ENCODE peak calls at places on chromosomes 1 and 21, in six cellular contexts. Q is fibroblast of lung, N is HCT116, C is mammary epithelial cell, A is A673, D is PC-9. X is an unnamed sample. For H3K36me3, the result is how much of the 10 kb centered on the place peaks cover.

GRCh38 chr1:71037066-71037465 is 10.6 kb downstream of the PTGER3 start:
- DNase-seq in A (no peak), Q (no peak), N (no peak), D (no peak), C (no peak), X (no peak)

GRCh38 chr1:121458291-121459048 is 273.7 kb downstream of the SRGAP2C start:
- DNase-seq in Q (peak), D (no peak), A (no peak), N (no peak), C (no peak), X (peak)

GRCh38 chr1:59972216-59972924 is 45.8 kb upstream of the CYP2J2 start:
- DNase-seq in N (no peak), A (no peak), C (no peak), Q (peak), D (no peak), X (no peak)

GRCh38 chr1:157136133-157136532 is 2.1 kb downstream of the ETV3 start:
- DNase-seq in Q (no peak), N (no peak), D (no peak), A (no peak), C (peak), X (peak)

GRCh38 chr1:47399841-47400144 is 16.3 kb upstream of the FOXE3 start:
- DNase-seq in A (no peak), D (no peak), C (no peak), Q (no peak), N (no peak), X (no peak)

GRCh38 chr1:46039571-46040052 is 92.8 kb downstream of the PIK3R3 start:
- DNase-seq in N (no peak), D (peak), C (peak), A (peak), Q (peak), X (no peak)

GRCh38 chr21:34061983-34062382 is 11.4 kb upstream of the MRPS6 start:
- DNase-seq in D (no peak), A (peak), C (no peak), Q (peak), N (peak), X (no peak)

GRCh38 chr1:54499097-54500029 is 48.7 kb upstream of the ACOT11 start:
- DNase-seq in Q (peak), N (no peak), A (peak), C (peak), D (no peak), X (peak)

GRCh38 chr1:54416435-54416834 is 10.2 kb upstream of the SSBP3 start:
- DNase-seq in A (no peak), Q (no peak), C (no peak), D (no peak), N (no peak), X (no peak)

DNA sequence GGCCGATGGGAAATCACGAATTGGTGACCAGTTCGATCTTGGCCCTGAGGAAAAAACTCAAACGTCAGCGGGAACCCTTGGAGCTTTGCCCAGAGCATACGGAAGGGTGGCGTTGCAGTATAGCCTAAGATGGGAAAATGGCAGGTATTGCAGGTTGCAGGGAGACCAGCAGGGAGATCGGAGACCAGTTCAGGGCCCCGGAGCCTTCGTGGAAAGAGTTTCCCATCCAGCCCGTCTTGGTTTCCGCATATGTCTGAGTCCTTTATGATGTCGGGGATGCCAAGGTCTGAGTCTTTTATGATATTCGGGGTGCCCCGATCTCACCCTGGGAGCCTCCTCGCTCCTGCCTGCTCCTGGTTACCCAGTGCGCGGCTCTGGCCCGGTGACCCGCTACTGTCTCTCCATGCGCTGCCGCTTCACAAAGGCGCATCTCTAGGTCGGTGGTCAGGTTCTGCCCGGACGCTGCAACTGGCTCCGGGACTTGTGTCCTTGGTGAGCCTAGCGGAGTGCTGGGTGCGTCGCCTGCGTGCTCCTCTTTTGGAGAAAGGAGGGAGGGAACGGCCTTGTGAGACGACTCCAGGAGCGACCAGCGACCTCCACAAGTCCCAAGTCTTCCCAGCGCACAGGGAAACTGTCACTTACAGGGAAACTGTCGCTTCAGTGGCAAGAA is 94.2 kb downstream of the PRKAB2 start:
- DNase-seq in N (no peak), D (no peak), C (no peak), A (no peak), Q (no peak), X (no peak)
- TF ChIP-seq EZH2 in N (no peak), D (no peak), C (peak), A (no peak), Q (peak), X (no peak)

DNA sequence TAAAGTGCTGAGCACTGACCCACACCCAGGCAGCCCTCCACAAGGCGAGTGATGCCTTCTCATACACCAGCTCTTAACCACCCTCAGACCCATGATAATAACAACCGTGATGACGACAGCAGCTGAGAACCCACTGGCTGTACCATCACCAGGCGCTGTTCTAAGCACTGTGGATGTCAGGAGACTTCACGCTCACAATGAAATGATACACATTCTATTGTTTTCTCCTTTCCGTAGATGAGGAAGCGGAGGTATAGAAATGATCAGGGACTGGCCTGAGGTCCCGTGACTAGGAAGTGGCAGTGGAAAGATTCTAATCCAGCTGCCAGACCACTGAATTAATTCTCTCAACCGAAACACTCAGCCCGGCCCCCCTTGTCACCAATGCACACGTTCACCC is 32.6 kb downstream of the SDC3 start:
- DNase-seq in N (no peak), C (no peak), D (no peak), A (no peak), Q (no peak), X (no peak)
- H3K36me3 ChIP-seq in N (under half), C (under half), D (under half), A (under half), Q (under half), X (under half)

DNA sequence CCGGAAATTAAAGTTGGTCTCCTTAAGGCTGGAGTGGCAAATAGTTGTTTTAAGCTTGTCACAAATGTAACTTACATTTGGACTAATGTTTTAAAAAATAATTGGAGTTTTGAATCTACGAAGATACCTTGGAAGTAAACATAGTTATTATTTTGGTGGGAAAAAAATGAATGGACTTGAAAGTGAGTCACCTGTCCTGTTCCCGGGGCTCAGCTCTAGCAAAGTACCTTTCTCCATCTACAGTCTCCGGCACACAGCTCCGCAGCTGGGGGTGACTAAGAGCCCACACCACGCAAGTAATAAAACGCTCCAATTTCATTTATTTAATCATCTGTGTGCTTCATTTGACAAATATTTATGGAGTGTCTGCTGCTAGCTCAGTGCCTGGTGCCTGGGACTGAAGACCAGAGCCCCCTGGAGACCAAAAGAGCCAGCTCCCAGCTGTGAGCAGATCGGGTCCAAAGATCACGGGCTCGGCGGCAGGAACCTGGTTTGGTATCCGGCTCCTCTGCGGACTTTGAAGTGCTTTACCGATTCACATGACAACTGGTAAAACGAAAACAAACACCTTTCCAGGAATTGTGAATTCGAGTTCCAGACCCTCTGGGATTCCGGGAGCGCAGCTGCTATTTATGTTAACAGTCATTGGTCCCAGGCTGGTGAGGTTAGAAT is 1.7 kb upstream of the RIPK4 start:
- DNase-seq in C (peak), Q (peak), A (peak), N (peak), D (peak), X (no peak)
- TF ChIP-seq EZH2 in C (no peak), Q (no peak), A (no peak), N (no peak), D (no peak), X (no peak)

GRCh38 chr1:208240698-208241355 is 3.4 kb downstream of the PLXNA2 start:
- DNase-seq in A (no peak), D (no peak), N (no peak), C (no peak), Q (no peak), X (no peak)

GRCh38 chr1:208241541-208241940 is 2.6 kb downstream of the PLXNA2 start:
- DNase-seq in A (no peak), N (no peak), C (no peak), D (no peak), Q (no peak), X (no peak)

GRCh38 chr1:208237241-208237640 is 6.9 kb downstream of the PLXNA2 start:
- DNase-seq in N (no peak), Q (no peak), D (no peak), A (no peak), C (peak), X (no peak)

GRCh38 chr1:208239518-208240381 is 4.4 kb downstream of the PLXNA2 start:
- DNase-seq in C (no peak), N (no peak), A (no peak), D (no peak), Q (no peak), X (no peak)

GRCh38 chr1:208238710-208239517 is 5.3 kb downstream of the PLXNA2 start:
- DNase-seq in C (peak), N (peak), Q (peak), A (peak), D (no peak), X (peak)
- H3K36me3 ChIP-seq in C (under half), N (under half), Q (under half), A (under half), D (under half), X (under half)

DNA sequence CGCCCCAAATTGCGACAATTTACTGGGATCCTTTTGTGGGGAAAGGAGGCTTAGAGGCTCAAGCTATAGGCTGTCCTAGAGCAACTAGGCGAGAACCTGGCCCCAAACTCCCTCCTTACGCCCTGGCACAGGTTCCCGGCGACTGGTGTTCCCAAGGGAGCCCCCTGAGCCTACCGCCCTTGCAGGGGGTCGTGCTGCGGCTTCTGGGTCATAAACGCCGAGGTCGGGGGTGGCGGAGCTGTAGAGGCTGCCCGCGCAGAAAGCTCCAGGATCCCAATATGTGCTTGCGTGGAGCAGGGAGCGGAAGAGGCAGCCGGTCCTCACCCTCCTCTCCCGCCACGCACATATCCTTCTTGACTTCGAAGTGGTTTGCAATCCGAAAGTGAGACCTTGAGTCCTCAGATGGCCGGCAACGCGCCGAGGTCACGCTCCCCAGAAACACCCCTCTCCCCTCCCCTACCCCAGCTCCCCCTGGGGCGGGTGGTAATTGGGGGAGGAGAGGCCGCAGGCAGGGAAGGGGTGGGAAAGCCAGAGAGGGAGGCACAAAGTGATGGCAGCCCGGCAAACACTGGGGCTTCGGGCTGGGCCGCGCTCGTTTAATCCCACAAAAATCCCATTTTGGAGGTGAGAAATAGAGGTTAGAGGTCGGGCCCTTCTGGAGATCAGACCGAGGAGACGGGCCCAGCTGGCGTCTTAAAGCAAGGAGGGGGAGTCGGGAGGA is 6.2 kb downstream of the SIM2 start:
- DNase-seq in N (no peak), D (no peak), Q (no peak), A (no peak), C (no peak), X (no peak)
- TF ChIP-seq EZH2 in N (no peak), D (no peak), Q (peak), A (no peak), C (peak), X (no peak)

DNA sequence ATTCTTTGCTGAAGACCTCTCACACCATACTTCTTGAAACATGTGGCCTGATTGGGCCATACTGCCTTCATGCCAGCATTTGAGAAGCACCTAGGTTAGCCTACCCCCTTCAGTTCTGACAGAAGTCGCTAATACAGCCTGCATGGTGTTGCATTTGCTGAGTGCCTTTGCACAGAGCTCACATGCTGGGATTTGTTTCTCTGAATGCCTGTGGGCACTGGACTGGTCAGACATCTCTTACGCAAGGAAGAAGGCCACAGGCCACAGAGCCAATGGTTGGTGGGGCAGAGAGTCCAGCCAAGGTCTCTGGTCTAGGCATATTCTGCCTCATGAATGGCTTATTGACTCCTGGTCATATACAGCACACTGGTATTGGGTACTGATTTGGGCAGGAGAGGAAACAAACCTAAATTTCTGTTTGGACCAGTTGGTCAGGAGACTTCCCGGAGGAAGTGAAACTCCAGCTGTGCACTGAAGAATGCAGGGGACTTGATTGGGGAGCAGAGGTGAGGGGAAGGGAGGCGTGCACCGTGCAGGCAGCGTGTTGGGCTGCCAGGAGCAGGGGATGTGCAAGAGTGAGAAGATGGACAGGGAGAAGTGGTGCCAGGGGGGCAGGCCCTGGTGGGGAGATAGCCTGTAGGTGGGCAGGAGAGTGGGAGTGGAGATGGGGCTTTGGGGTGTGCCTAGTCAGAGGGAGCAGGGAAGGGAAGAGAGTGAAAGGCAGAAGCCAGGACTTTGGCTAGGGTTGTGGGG is 18.1 kb downstream of the URB2 start:
- DNase-seq in N (no peak), C (no peak), Q (peak), A (no peak), D (peak), X (no peak)
- H3K36me3 ChIP-seq in N (under half), C (under half), Q (under half), A (half or more), D (under half), X (under half)

GRCh38 chr1:11714831-11715574 is 20.9 kb upstream of the AGTRAP start:
- DNase-seq in N (no peak), Q (no peak), D (no peak), C (no peak), A (no peak), X (no peak)
- TF ChIP-seq EZH2 in N (no peak), Q (no peak), D (no peak), C (no peak), A (no peak), X (no peak)

DNA sequence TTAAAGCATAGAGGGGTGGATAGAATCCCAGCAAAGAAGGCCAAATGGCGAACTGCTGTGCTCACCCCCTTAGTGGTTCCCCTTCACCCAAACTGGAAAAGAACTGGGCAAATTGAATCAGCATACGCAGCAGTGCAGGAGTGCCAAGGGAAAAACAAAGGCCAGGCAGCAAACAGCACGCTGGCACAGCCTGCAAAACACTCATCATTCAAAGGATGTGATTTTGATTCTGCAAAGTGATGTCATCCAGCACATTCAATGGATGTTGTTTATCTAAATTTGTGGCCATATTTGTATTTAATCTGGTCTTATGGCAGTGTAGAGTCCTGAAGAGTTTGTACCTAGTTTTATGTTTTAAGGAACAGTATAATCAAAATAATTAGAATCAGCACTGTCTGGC is 71.8 kb upstream of the ECE1 start:
- DNase-seq in D (no peak), N (no peak), Q (no peak), C (no peak), A (no peak), X (no peak)
- H3K36me3 ChIP-seq in D (under half), N (under half), Q (under half), C (under half), A (under half), X (under half)

GRCh38 chr1:236065509-236066005 is 667 bp upstream of the NID1 start:
- DNase-seq in A (no peak), Q (no peak), C (no peak), D (no peak), N (no peak), X (no peak)
- TF ChIP-seq EZH2 in A (no peak), Q (no peak), C (no peak), D (no peak), N (no peak), X (no peak)

GRCh38 chr1:1403543-1404112 is 3.5 kb downstream of the MRPL20 start:
- DNase-seq in Q (no peak), C (no peak), D (no peak), N (no peak), A (no peak), X (no peak)
- H3K36me3 ChIP-seq in Q (under half), C (under half), D (under half), N (under half), A (half or more), X (under half)

X was measured in MM.1S.